ENCODE peak calls at places on chromosomes 12 and 14, in six cellular contexts. One of them, this sample, is unnamed.

GRCh38 chr12:96466939-96467751 is 22.2 kb upstream of the CFAP54 start:
- DNase-seq in neuronal stem cell: no peak
- DNase-seq in mesenchymal stem cell: no peak
- DNase-seq in H1: no peak
- DNase-seq in trophoblast cell: peak; percentile 98
- DNase-seq in IMR-90: peak; percentile 71
- DNase-seq in this sample: no peak

GRCh38 chr14:85934886-85935254 is 404.9 kb downstream of the FLRT2 start:
- DNase-seq in trophoblast cell: no peak
- DNase-seq in neuronal stem cell: no peak
- DNase-seq in IMR-90: no peak
- DNase-seq in mesenchymal stem cell: no peak
- DNase-seq in H1: no peak
- DNase-seq in this sample: no peak

GRCh38 chr12:58288191-58288590 is 346.8 kb downstream of the ATP23 start:
- DNase-seq in neuronal stem cell: no peak
- DNase-seq in H1: no peak
- DNase-seq in trophoblast cell: no peak
- DNase-seq in mesenchymal stem cell: no peak
- DNase-seq in IMR-90: peak; percentile 67
- DNase-seq in this sample: no peak

GRCh38 chr12:123533672-123534643 is at the start of gene RILPL1:
- DNase-seq in IMR-90: peak; percentile 32
- DNase-seq in H1: peak; percentile 75
- DNase-seq in trophoblast cell: peak; percentile 83
- DNase-seq in neuronal stem cell: peak; percentile 74
- DNase-seq in mesenchymal stem cell: peak; percentile 70
- DNase-seq in this sample: peak; percentile 78

GRCh38 chr12:24109381-24110039 is 160.0 kb upstream of the SOX5 start:
- DNase-seq in trophoblast cell: peak; percentile 38
- DNase-seq in IMR-90: peak; percentile 32
- DNase-seq in mesenchymal stem cell: peak; percentile 27
- DNase-seq in H1: no peak
- DNase-seq in neuronal stem cell: no peak
- DNase-seq in this sample: no peak

GRCh38 chr12:47102845-47103666 is 23.3 kb upstream of the AMIGO2 start:
- DNase-seq in neuronal stem cell: no peak
- DNase-seq in IMR-90: peak; percentile 95
- DNase-seq in trophoblast cell: peak; percentile 98
- DNase-seq in mesenchymal stem cell: peak; percentile 88
- DNase-seq in H1: no peak
- DNase-seq in this sample: no peak

GRCh38 chr14:100446572-100446971 is 123.4 kb downstream of the SLC25A47 start:
- DNase-seq in IMR-90: no peak
- DNase-seq in trophoblast cell: no peak
- DNase-seq in H1: peak; percentile 77
- DNase-seq in neuronal stem cell: no peak
- DNase-seq in mesenchymal stem cell: no peak
- DNase-seq in this sample: peak; percentile 89

GRCh38 chr12:22538336-22538735 is 6.0 kb downstream of the C2CD5 start:
- DNase-seq in trophoblast cell: peak; percentile 10
- DNase-seq in IMR-90: peak; percentile 46
- DNase-seq in neuronal stem cell: no peak
- DNase-seq in mesenchymal stem cell: peak; percentile 66
- DNase-seq in H1: no peak
- DNase-seq in this sample: no peak

GRCh38 chr14:65780566-65780965 is 368.0 kb downstream of the FUT8 start:
- DNase-seq in IMR-90: no peak
- DNase-seq in H1: no peak
- DNase-seq in neuronal stem cell: no peak
- DNase-seq in mesenchymal stem cell: no peak
- DNase-seq in trophoblast cell: no peak
- DNase-seq in this sample: no peak

GRCh38 chr12:40104461-40105264 is 1.2 kb downstream of the SLC2A13 start:
- DNase-seq in trophoblast cell: no peak
- DNase-seq in IMR-90: peak; percentile 2
- DNase-seq in mesenchymal stem cell: peak; percentile 27
- DNase-seq in H1: no peak
- DNase-seq in neuronal stem cell: no peak
- DNase-seq in this sample: no peak

GRCh38 chr12:109739747-109740693 is 26.4 kb downstream of the FAM222A start:
- DNase-seq in mesenchymal stem cell: no peak
- DNase-seq in H1: peak; percentile 77
- DNase-seq in IMR-90: no peak
- DNase-seq in neuronal stem cell: no peak
- DNase-seq in trophoblast cell: no peak
- DNase-seq in this sample: peak; percentile 71
- H3K4ac ChIP-seq in mesenchymal stem cell: no peak overlapping the region
- H3K4ac ChIP-seq in H1: no peak overlapping the region
- H3K4ac ChIP-seq in IMR-90: no peak overlapping the region
- H3K4ac ChIP-seq in neuronal stem cell: no peak overlapping the region
- H3K4ac ChIP-seq in trophoblast cell: no peak overlapping the region
- H3K4ac ChIP-seq in this sample: no peak overlapping the region

DNA sequence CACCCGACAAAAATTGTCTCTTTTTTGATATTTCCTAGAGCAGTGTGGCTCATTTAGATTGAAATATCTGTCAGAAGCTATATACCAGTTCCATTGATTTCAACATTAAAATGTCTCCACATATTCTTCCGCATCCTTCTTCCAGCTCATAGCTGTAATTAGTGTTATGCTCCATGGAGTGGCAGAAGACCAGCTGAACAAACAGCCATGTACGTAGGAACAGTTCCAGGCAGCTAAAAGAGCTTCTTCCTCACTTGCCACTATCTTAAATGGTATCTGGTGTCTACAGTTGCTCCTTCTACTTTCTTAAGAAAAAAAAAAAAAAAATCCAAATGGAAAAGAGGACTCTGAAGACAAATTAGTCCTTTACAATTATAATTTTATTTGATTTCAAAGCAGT is 848.0 kb downstream of the DIO2 start:
- DNase-seq in H1: no peak
- DNase-seq in trophoblast cell: no peak
- DNase-seq in mesenchymal stem cell: no peak
- DNase-seq in neuronal stem cell: no peak
- DNase-seq in IMR-90: no peak
- DNase-seq in this sample: no peak
- H3K14ac ChIP-seq in H1: no peak overlapping the region
- H3K14ac ChIP-seq in trophoblast cell: no peak overlapping the region
- H3K14ac ChIP-seq in mesenchymal stem cell: no peak overlapping the region
- H3K14ac ChIP-seq in neuronal stem cell: no peak overlapping the region
- H3K14ac ChIP-seq in IMR-90: no peak overlapping the region
- H3K14ac ChIP-seq in this sample: no peak overlapping the region

GRCh38 chr12:102955926-102956737 is 1.3 kb upstream of the ASCL1 start:
- DNase-seq in mesenchymal stem cell: no peak
- DNase-seq in H1: peak; percentile 66
- DNase-seq in IMR-90: no peak
- DNase-seq in trophoblast cell: no peak
- DNase-seq in neuronal stem cell: no peak
- DNase-seq in this sample: peak; percentile 66
- H3K4me2 ChIP-seq in mesenchymal stem cell: peak overlapping the region; percentile 26
- H3K4me2 ChIP-seq in H1: peak overlapping the region; percentile 95
- H3K4me2 ChIP-seq in IMR-90: no peak overlapping the region
- H3K4me2 ChIP-seq in trophoblast cell: peak overlapping the region; percentile 23
- H3K4me2 ChIP-seq in neuronal stem cell: peak overlapping the region; percentile 33
- H3K4me2 ChIP-seq in this sample: peak overlapping the region; percentile 56

DNA sequence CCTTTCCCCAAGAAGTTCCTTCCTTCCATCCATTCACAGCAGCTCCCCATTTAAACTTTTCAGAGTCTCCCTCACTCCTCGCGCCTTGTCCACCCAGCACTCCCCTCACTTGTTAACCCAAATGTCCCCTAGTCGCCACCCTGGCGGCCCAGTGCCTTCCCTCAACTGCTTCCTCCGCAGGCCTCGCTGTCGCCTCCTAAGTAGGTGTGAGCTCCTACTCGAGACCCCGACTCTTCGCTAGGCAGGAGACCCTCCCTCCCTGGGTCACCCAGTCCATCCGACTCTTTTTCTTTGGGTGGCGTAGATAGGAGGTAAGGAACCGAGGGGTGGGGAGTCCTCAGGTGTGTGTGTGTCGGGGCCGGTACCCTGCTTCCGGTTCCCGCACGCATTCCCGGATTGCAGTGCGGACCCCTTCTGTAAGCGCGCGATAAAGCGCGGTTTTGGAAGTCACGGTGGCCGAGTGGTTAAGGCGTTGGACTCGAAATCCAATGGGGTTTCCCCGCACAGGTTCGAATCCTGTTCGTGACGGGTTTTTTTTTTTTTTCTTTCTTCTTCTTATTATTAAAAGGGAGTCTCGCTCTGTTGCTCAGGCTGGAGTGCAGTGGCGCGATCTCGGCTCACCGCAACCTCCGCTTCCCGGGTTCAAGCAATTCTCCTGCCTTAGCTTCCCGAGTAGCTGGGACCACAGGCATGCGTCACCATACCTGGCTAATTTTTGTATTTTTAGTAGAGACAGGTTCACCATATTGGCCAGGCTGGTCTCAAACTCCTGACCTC is 823 bp upstream of the SMARCC2 start:
- DNase-seq in IMR-90: peak; percentile 85
- DNase-seq in mesenchymal stem cell: peak; percentile 88
- DNase-seq in trophoblast cell: peak; percentile 90
- DNase-seq in H1: peak; percentile 100
- DNase-seq in neuronal stem cell: peak; percentile 93
- DNase-seq in this sample: peak; percentile 96
- H3K4ac ChIP-seq in IMR-90: peak overlapping the region; percentile 95
- H3K4ac ChIP-seq in mesenchymal stem cell: peak overlapping the region; percentile 21
- H3K4ac ChIP-seq in trophoblast cell: peak overlapping the region; percentile 77
- H3K4ac ChIP-seq in H1: peak overlapping the region; percentile 46
- H3K4ac ChIP-seq in neuronal stem cell: peak overlapping the region; percentile 78
- H3K4ac ChIP-seq in this sample: no peak overlapping the region

GRCh38 chr14:73492661-73493060 is 1.9 kb downstream of the RIOX1 start:
- DNase-seq in H1: no peak
- DNase-seq in IMR-90: no peak
- DNase-seq in neuronal stem cell: no peak
- DNase-seq in mesenchymal stem cell: no peak
- DNase-seq in trophoblast cell: no peak
- DNase-seq in this sample: no peak
- H3K14ac ChIP-seq in H1: no peak overlapping the region
- H3K14ac ChIP-seq in IMR-90: no peak overlapping the region
- H3K14ac ChIP-seq in neuronal stem cell: no peak overlapping the region
- H3K14ac ChIP-seq in mesenchymal stem cell: no peak overlapping the region
- H3K14ac ChIP-seq in trophoblast cell: no peak overlapping the region
- H3K14ac ChIP-seq in this sample: no peak overlapping the region

GRCh38 chr14:50649691-50650090 is 18.4 kb downstream of the SAV1 start:
- DNase-seq in neuronal stem cell: no peak
- DNase-seq in H1: no peak
- DNase-seq in mesenchymal stem cell: no peak
- DNase-seq in trophoblast cell: no peak
- DNase-seq in IMR-90: no peak
- DNase-seq in this sample: no peak

GRCh38 chr14:50647753-50648152 is 20.4 kb downstream of the SAV1 start:
- DNase-seq in mesenchymal stem cell: peak; percentile 41
- DNase-seq in IMR-90: peak; percentile 80
- DNase-seq in trophoblast cell: no peak
- DNase-seq in neuronal stem cell: no peak
- DNase-seq in H1: no peak
- DNase-seq in this sample: no peak

DNA sequence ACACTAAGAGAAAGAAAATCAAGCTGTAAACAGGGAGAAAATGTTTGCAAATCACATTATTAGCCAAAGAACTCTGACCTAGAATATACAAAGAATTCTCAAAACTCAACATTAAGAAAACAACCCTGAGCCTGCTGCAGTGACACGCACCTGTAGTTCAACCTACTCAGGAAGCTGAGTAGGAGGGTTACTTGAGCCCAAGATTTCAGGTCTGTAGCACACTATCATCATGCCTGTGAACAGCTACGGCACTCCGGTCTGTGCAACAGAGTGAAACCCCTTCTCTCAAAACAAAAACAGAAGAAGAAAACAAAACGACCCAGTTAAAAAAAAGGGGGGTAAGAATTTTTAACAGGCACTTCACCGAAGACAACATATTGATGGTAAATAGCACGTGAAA is 20.8 kb downstream of the SAV1 start:
- DNase-seq in neuronal stem cell: no peak
- DNase-seq in H1: no peak
- DNase-seq in mesenchymal stem cell: no peak
- DNase-seq in IMR-90: no peak
- DNase-seq in trophoblast cell: no peak
- DNase-seq in this sample: no peak
- H3K4me2 ChIP-seq in neuronal stem cell: no peak overlapping the region
- H3K4me2 ChIP-seq in H1: no peak overlapping the region
- H3K4me2 ChIP-seq in mesenchymal stem cell: no peak overlapping the region
- H3K4me2 ChIP-seq in IMR-90: peak overlapping the region; percentile 15
- H3K4me2 ChIP-seq in trophoblast cell: no peak overlapping the region
- H3K4me2 ChIP-seq in this sample: no peak overlapping the region

This sample was measured in H9.